ENCODE peak calls at places on chromosome 12, in five cellular contexts. C, B, U, F and X are unnamed samples.

GRCh38 chr12:67671892-67672291 is 23.3 kb downstream of the DYRK2 start:
- DNase-seq in C (no peak), B (no peak), U (no peak), F (no peak), X (no peak)

GRCh38 chr12:47308672-47309071 is 228.9 kb upstream of the AMIGO2 start:
- DNase-seq in C (no peak), B (no peak), U (no peak), F (no peak), X (no peak)

GRCh38 chr12:118319627-118320026 is 53.1 kb downstream of the TAOK3 start:
- DNase-seq in C (no peak), B (no peak), U (no peak), F (no peak), X (no peak)

GRCh38 chr12:132490481-132491348 is 764 bp downstream of the FBRSL1 start:
- DNase-seq in C (peak), B (peak), U (no peak), F (no peak), X (peak)

GRCh38 chr12:95169368-95169767 is 47.9 kb downstream of the FGD6 start:
- DNase-seq in C (peak), B (no peak), U (no peak), F (no peak), X (peak)

GRCh38 chr12:54711664-54712063 is 63.5 kb upstream of the DCD start:
- DNase-seq in C (no peak), B (no peak), U (no peak), F (no peak), X (no peak)

GRCh38 chr12:79525357-79525756 is 165.4 kb downstream of the PAWR start:
- DNase-seq in C (no peak), B (no peak), U (no peak), F (no peak), X (no peak)

GRCh38 chr12:104219361-104219892 is 3.8 kb downstream of the TXNRD1 start:
- DNase-seq in C (peak), B (no peak), U (no peak), F (no peak), X (peak)

GRCh38 chr12:97939141-97939540 is 476.5 kb downstream of the RMST start:
- DNase-seq in C (no peak), B (no peak), U (no peak), F (no peak), X (no peak)

GRCh38 chr12:124754949-124755800 is 108.5 kb downstream of the SCARB1 start:
- DNase-seq in C (peak), B (peak), U (peak), F (peak), X (peak)

GRCh38 chr12:2003676-2004112 is 563 bp downstream of the DCP1B start:
- DNase-seq in C (peak), B (no peak), U (no peak), F (no peak), X (peak)

GRCh38 chr12:24431872-24432271 is 482.4 kb upstream of the SOX5 start:
- DNase-seq in C (no peak), B (no peak), U (no peak), F (no peak), X (no peak)

GRCh38 chr12:132235116-132235820 is 91.0 kb downstream of the NOC4L start:
- DNase-seq in C (no peak), B (no peak), U (no peak), F (no peak), X (no peak)

GRCh38 chr12:75944097-75944904 is 87.3 kb downstream of the PHLDA1 start:
- DNase-seq in C (peak), B (no peak), U (no peak), F (no peak), X (peak)

GRCh38 chr12:99111600-99111999 is 466.5 kb downstream of the APAF1 start:
- DNase-seq in C (no peak), B (no peak), U (no peak), F (no peak), X (no peak)

GRCh38 chr12:88578821-88579518 is 1.3 kb downstream of the KITLG start:
- DNase-seq in C (no peak), B (no peak), U (no peak), F (no peak), X (peak)

GRCh38 chr12:93751864-93752610 is 74.9 kb downstream of the CRADD start:
- DNase-seq in C (peak), B (no peak), U (no peak), F (no peak), X (no peak)

GRCh38 chr12:125185740-125186470 is 120.7 kb downstream of the AACS start:
- DNase-seq in C (peak), B (peak), U (peak), F (peak), X (peak)

GRCh38 chr12:2959508-2960431 is 573 bp downstream of the TEAD4 start:
- DNase-seq in C (peak), B (peak), U (peak), F (peak), X (peak)

GRCh38 chr12:1628671-1629337 is at the start of gene WNT5B:
- DNase-seq in C (no peak), B (no peak), U (no peak), F (no peak), X (no peak)

GRCh38 chr12:60106207-60106606 is 510.4 kb downstream of the SLC16A7 start:
- DNase-seq in C (peak), B (no peak), U (no peak), F (no peak), X (peak)

GRCh38 chr12:124518051-124518932 is 49.1 kb downstream of the NCOR2 start:
- DNase-seq in C (peak), B (peak), U (peak), F (peak), X (peak)

GRCh38 chr12:58833844-58834243 is 86.5 kb downstream of the LRIG3 start:
- DNase-seq in C (no peak), B (no peak), U (no peak), F (no peak), X (no peak)

GRCh38 chr12:57342207-57342691 is 88.6 kb downstream of the R3HDM2 start:
- DNase-seq in C (peak), B (peak), U (peak), F (no peak), X (no peak)

GRCh38 chr12:10612954-10613333 is 465 bp downstream of the MAGOHB start:
- DNase-seq in C (no peak), B (no peak), U (no peak), F (no peak), X (no peak)

GRCh38 chr12:116818341-116818856 is 62.8 kb downstream of the HRK start:
- DNase-seq in C (peak), B (peak), U (no peak), F (peak), X (no peak)

GRCh38 chr12:91274886-91275285 is 92.3 kb upstream of the DCN start:
- DNase-seq in C (peak), B (no peak), U (no peak), F (no peak), X (no peak)

GRCh38 chr12:101696477-101697196 is 803 bp upstream of the CHPT1 start:
- DNase-seq in C (no peak), B (peak), U (peak), F (peak), X (peak)

GRCh38 chr12:107402041-107403022 is 283.3 kb upstream of the PWP1 start:
- DNase-seq in C (peak), B (peak), U (no peak), F (peak), X (peak)
- TF ChIP-seq CTCF in C (peak), B (peak), U (peak), F (peak), X (peak)

GRCh38 chr12:12735301-12735700 is 18.1 kb downstream of the CDKN1B start:
- DNase-seq in C (no peak), B (no peak), U (no peak), F (no peak), X (no peak)
- H3K27ac ChIP-seq in C (peak), B (peak), U (peak), F (peak), X (no peak)

GRCh38 chr12:15706010-15706676 is 83.0 kb downstream of the EPS8 start:
- DNase-seq in C (no peak), B (no peak), U (peak), F (no peak), X (peak)

GRCh38 chr12:15708396-15709070 is 80.7 kb downstream of the EPS8 start:
- DNase-seq in C (no peak), B (no peak), U (no peak), F (no peak), X (no peak)

GRCh38 chr12:15705606-15706005 is 83.6 kb downstream of the EPS8 start:
- DNase-seq in C (no peak), B (no peak), U (no peak), F (no peak), X (no peak)

GRCh38 chr12:15709524-15709923 is 79.7 kb downstream of the EPS8 start:
- DNase-seq in C (no peak), B (no peak), U (no peak), F (no peak), X (no peak)

GRCh38 chr12:15707516-15708199 is 81.5 kb downstream of the EPS8 start:
- DNase-seq in C (no peak), B (no peak), U (no peak), F (no peak), X (no peak)
- TF ChIP-seq CTCF in C (no peak), B (no peak), U (no peak), F (no peak), X (no peak)

GRCh38 chr12:130223767-130224244 is 61.5 kb downstream of the FZD10 start:
- DNase-seq in C (no peak), B (no peak), U (no peak), F (no peak), X (no peak)

GRCh38 chr12:130225347-130225746 is 63.1 kb downstream of the FZD10 start:
- DNase-seq in C (no peak), B (no peak), U (no peak), F (no peak), X (no peak)

GRCh38 chr12:130220361-130220760 is 58.1 kb downstream of the FZD10 start:
- DNase-seq in C (no peak), B (no peak), U (no peak), F (no peak), X (no peak)

GRCh38 chr12:130224613-130225012 is 62.3 kb downstream of the FZD10 start:
- DNase-seq in C (no peak), B (no peak), U (no peak), F (no peak), X (no peak)

DNA sequence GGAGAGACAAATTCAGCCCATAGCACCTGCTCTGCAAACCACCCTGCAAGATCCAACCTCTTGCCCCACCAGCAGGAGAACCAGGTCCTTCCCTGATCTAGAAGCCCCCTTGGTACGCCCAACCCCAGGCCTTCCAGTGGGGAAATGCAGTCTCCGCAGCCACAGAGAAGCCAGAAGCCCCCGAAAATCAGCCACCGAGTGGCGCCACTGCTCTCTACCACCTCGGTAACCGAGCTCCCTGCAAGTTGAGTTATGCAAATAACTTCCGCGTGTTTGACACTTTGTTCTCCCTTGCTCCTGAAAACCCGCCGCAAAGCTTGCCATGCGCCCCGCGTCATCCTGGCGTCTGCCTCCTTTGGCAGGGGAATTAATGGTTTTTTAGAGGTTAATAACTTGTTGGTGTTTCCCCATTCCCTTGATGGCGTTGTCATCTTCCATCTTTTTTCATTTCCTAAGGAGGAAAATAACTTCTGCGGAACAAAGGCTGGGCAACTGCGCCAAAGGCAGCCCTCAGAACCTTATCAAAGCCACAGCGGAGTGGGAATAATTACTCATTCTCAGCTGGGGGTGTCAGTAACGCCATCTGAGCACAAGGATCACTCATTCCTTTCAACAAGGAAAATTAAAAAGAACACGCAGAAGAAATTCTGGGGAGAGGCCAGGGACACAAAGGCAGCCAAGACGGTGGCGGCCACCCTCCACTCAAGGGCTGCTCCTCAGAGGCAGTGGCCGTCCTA is 60.4 kb downstream of the FZD10 start:
- DNase-seq in C (no peak), B (no peak), U (no peak), F (no peak), X (no peak)
- H3K27ac ChIP-seq in C (no peak), B (no peak), U (no peak), F (no peak), X (no peak)

GRCh38 chr12:111033281-111034147 is 113.1 kb upstream of the MYL2 start:
- DNase-seq in C (no peak), B (no peak), U (no peak), F (no peak), X (no peak)
- TF ChIP-seq CTCF in C (no peak), B (no peak), U (no peak), F (no peak), X (peak)

DNA sequence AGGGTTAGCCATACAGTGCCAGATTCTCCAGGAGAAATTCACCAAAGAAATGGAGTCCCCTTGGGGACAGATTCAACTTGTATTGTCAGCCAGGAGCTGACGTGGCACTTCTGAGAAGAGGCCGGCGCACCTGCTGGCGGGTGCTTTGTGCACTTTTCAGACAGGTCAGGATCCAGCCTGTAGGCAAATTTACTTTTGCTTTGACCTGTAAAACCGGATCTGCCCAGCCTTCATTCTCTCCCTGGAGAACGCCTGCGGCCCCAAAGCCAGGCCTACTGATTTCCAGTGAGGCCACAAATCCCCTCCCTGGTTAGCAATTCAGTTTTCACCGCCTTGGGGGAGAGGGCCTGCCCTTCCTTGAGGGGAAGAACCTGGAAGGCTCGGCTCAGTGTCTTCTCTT is 17.4 kb downstream of the P2RX4 start:
- DNase-seq in C (no peak), B (no peak), U (peak), F (no peak), X (peak)
- H3K27ac ChIP-seq in C (no peak), B (no peak), U (peak), F (no peak), X (no peak)